ENCODE peak calls at places on chromosomes 4 and X, in four cellular contexts. One of them, this sample, is unnamed.

GRCh38 chr4:143420227-143420626 is 83.6 kb downstream of the GAB1 start:
- DNase-seq in K562: no peak
- DNase-seq in HepG2: no peak
- DNase-seq in GM12878: no peak
- DNase-seq in this sample: no peak

GRCh38 chrX:154749856-154750255 is 1.0 kb downstream of the GAB3 start:
- DNase-seq in GM12878: no peak
- DNase-seq in HepG2: no peak
- DNase-seq in K562: no peak
- DNase-seq in this sample: no peak

GRCh38 chrX:46686003-46686645 is 72.8 kb downstream of the SLC9A7 start:
- DNase-seq in K562: peak
- DNase-seq in GM12878: no peak
- DNase-seq in HepG2: peak
- DNase-seq in this sample: peak

GRCh38 chrX:134774190-134775048 is 116.1 kb upstream of the PLAC1 start:
- DNase-seq in GM12878: no peak
- DNase-seq in HepG2: no peak
- DNase-seq in K562: no peak
- DNase-seq in this sample: no peak

GRCh38 chr4:126172126-126172525 is 857.4 kb downstream of the FAT4 start:
- DNase-seq in K562: no peak
- DNase-seq in GM12878: peak
- DNase-seq in HepG2: no peak
- DNase-seq in this sample: no peak

GRCh38 chr4:35151816-35152572 is 1092.3 kb downstream of the ARAP2 start:
- DNase-seq in K562: peak
- DNase-seq in GM12878: no peak
- DNase-seq in HepG2: peak
- DNase-seq in this sample: peak

GRCh38 chr4:56134272-56134671 is 185.5 kb downstream of the CEP135 start:
- DNase-seq in K562: no peak
- DNase-seq in HepG2: peak
- DNase-seq in GM12878: no peak
- DNase-seq in this sample: peak

GRCh38 chr4:39713691-39714090 is 15.8 kb downstream of the UBE2K start:
- DNase-seq in GM12878: no peak
- DNase-seq in K562: no peak
- DNase-seq in HepG2: no peak
- DNase-seq in this sample: no peak

GRCh38 chr4:187618701-187619278 is 376.8 kb upstream of the ZFP42 start:
- DNase-seq in K562: no peak
- DNase-seq in HepG2: no peak
- DNase-seq in GM12878: no peak
- DNase-seq in this sample: no peak

GRCh38 chr4:151409470-151410313 is 716 bp downstream of the FHIP1A start:
- DNase-seq in GM12878: no peak
- DNase-seq in HepG2: peak
- DNase-seq in K562: peak
- DNase-seq in this sample: peak

GRCh38 chr4:86558799-86559198 is 35.3 kb upstream of the PTPN13 start:
- DNase-seq in K562: no peak
- DNase-seq in HepG2: no peak
- DNase-seq in GM12878: no peak
- DNase-seq in this sample: no peak

GRCh38 chr4:108794136-108794535 is 31.3 kb upstream of the ETNPPL start:
- DNase-seq in K562: no peak
- DNase-seq in GM12878: no peak
- DNase-seq in HepG2: no peak
- DNase-seq in this sample: no peak

GRCh38 chr4:180057198-180057821 is 2185.9 kb upstream of the TENM3 start:
- DNase-seq in K562: no peak
- DNase-seq in HepG2: no peak
- DNase-seq in GM12878: no peak
- DNase-seq in this sample: peak

GRCh38 chr4:142282870-142283431 is 563.1 kb downstream of the INPP4B start:
- DNase-seq in HepG2: no peak
- DNase-seq in K562: no peak
- DNase-seq in GM12878: no peak
- DNase-seq in this sample: peak

GRCh38 chrX:150364347-150365050 is 1.4 kb downstream of the MAMLD1 start:
- DNase-seq in GM12878: no peak
- DNase-seq in K562: no peak
- DNase-seq in HepG2: no peak
- DNase-seq in this sample: peak

GRCh38 chr4:139853309-139853708 is 187.7 kb downstream of the MGST2 start:
- DNase-seq in GM12878: no peak
- DNase-seq in K562: no peak
- DNase-seq in HepG2: no peak
- DNase-seq in this sample: peak

GRCh38 chrX:19566359-19567141 is 51.2 kb upstream of the MAP3K15 start:
- DNase-seq in K562: no peak
- DNase-seq in HepG2: peak
- DNase-seq in GM12878: peak
- DNase-seq in this sample: peak

GRCh38 chr4:103478729-103479128 is 241.1 kb downstream of the TACR3 start:
- DNase-seq in GM12878: no peak
- DNase-seq in HepG2: no peak
- DNase-seq in K562: no peak
- DNase-seq in this sample: no peak

GRCh38 chr4:71206763-71207162 is 132.1 kb upstream of the SLC4A4 start:
- DNase-seq in K562: no peak
- DNase-seq in GM12878: no peak
- DNase-seq in HepG2: no peak
- DNase-seq in this sample: no peak

GRCh38 chr4:80361329-80361900 is 25.9 kb downstream of the CFAP299 start:
- DNase-seq in K562: no peak
- DNase-seq in HepG2: peak
- DNase-seq in GM12878: no peak
- DNase-seq in this sample: peak

GRCh38 chr4:180967936-180968335 is 1275.3 kb upstream of the TENM3 start:
- DNase-seq in HepG2: no peak
- DNase-seq in K562: no peak
- DNase-seq in GM12878: no peak
- DNase-seq in this sample: no peak

GRCh38 chrX:134626434-134626833 is 31.8 kb downstream of the PLAC1 start:
- DNase-seq in GM12878: no peak
- DNase-seq in K562: no peak
- DNase-seq in HepG2: no peak
- DNase-seq in this sample: no peak

GRCh38 chr4:84579410-84579791 is 3.5 kb upstream of the CDS1 start:
- DNase-seq in GM12878: no peak
- DNase-seq in K562: no peak
- DNase-seq in HepG2: no peak
- DNase-seq in this sample: peak

GRCh38 chr4:186723207-186724047 is at the start of gene FAT1:
- DNase-seq in HepG2: peak
- DNase-seq in K562: peak
- DNase-seq in GM12878: no peak
- DNase-seq in this sample: peak

GRCh38 chr4:8830611-8831200 is 40.9 kb downstream of the HMX1 start:
- DNase-seq in K562: no peak
- DNase-seq in HepG2: no peak
- DNase-seq in GM12878: no peak
- DNase-seq in this sample: no peak

GRCh38 chr4:169620846-169621228 is 459 bp downstream of the CLCN3 start:
- DNase-seq in K562: no peak
- DNase-seq in HepG2: peak
- DNase-seq in GM12878: no peak
- DNase-seq in this sample: peak

GRCh38 chr4:128159967-128160366 is 98.9 kb downstream of the LARP1B start:
- DNase-seq in HepG2: no peak
- DNase-seq in GM12878: no peak
- DNase-seq in K562: no peak
- DNase-seq in this sample: no peak

GRCh38 chr4:154868423-154869194 is 87.5 kb downstream of the RBM46 start:
- DNase-seq in HepG2: no peak
- DNase-seq in GM12878: no peak
- DNase-seq in K562: no peak
- DNase-seq in this sample: peak

GRCh38 chrX:100625985-100626491 is 10.6 kb downstream of the TSPAN6 start:
- DNase-seq in HepG2: no peak
- DNase-seq in K562: no peak
- DNase-seq in GM12878: peak
- DNase-seq in this sample: no peak

GRCh38 chr4:111466821-111467605 is 678.2 kb upstream of the FAM241A start:
- DNase-seq in HepG2: no peak
- DNase-seq in GM12878: no peak
- DNase-seq in K562: no peak
- DNase-seq in this sample: no peak

GRCh38 chr4:155509619-155510018 is 132.9 kb upstream of the MAP9 start:
- DNase-seq in GM12878: no peak
- DNase-seq in K562: no peak
- DNase-seq in HepG2: no peak
- DNase-seq in this sample: no peak

GRCh38 chr4:128863314-128864075 is 54.0 kb downstream of the JADE1 start:
- DNase-seq in GM12878: no peak
- DNase-seq in K562: peak
- DNase-seq in HepG2: peak
- DNase-seq in this sample: peak

DNA sequence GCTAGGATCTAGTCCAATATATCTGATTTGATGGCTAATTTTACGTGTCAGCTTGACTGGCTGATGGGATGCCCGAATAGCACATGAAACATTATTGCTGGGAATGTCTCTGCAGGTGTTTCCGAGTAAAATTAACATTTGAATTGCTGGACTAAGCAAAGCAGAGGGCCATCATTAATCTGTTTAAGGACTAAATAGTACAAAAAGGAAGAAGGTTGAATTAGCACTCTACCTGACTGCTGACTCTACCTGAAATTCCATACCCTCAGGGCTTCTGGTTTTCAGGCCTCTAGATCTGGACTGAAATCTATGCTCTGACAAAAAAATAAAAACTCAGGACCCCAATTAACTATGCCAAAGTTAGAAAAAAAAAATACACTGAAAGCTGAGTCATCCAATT is 1021.9 kb downstream of the FAM133A start:
- DNase-seq in K562: no peak
- DNase-seq in GM12878: no peak
- DNase-seq in HepG2: no peak
- DNase-seq in this sample: peak
- TF ChIP-seq REST in K562: no peak
- TF ChIP-seq REST in GM12878: no peak
- TF ChIP-seq REST in HepG2: no peak
- TF ChIP-seq REST in this sample: no peak

GRCh38 chr4:153034681-153035080 is 98.6 kb downstream of the FHDC1 start:
- DNase-seq in GM12878: no peak
- DNase-seq in HepG2: no peak
- DNase-seq in K562: no peak
- DNase-seq in this sample: no peak

GRCh38 chr4:153039542-153040185 is 103.5 kb downstream of the FHDC1 start:
- DNase-seq in GM12878: no peak
- DNase-seq in HepG2: peak
- DNase-seq in K562: no peak
- DNase-seq in this sample: no peak

GRCh38 chr4:153040677-153041076 is 104.6 kb downstream of the FHDC1 start:
- DNase-seq in GM12878: no peak
- DNase-seq in K562: no peak
- DNase-seq in HepG2: no peak
- DNase-seq in this sample: no peak

GRCh38 chr4:153036931-153037330 is 100.8 kb downstream of the FHDC1 start:
- DNase-seq in GM12878: no peak
- DNase-seq in K562: no peak
- DNase-seq in HepG2: no peak
- DNase-seq in this sample: no peak

DNA sequence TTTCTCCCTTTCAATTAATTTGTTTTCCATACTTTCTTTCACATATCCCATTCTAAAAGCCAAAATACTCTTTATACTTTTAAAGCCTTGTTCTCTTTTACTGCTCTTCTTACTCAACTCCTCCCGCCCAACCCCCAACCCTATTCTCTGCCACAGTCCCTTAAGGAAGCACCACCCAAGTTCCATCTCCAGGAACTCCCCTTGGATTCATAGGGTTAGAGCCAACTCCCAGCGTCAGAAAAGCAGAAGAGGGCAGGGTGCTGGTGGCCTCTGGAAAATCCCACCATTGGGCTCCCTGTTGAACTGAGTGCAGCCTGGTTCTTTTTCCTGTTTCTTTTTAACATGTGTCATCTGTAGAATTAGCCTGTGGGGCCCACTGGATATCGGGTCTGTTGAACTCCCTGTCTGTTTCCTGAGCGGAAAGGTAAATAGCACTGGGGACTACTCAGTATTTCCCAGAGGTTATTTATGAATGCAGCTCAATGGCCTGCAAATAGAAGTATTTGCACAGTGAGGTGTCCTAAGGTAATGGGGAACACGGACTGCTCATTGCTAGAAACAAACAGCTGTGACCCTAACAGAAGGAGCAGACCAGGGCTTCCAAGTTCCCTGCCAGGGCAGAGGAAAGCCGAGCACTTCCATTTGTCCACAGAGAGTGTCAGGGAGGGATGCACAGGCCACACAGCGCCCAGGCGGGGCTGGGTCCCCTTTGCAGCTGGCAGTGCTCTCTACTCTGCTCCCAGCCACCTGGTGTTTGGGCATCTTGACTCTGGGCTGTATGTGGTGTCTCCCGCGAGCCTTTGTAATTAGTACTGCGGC is 102.6 kb downstream of the FHDC1 start:
- DNase-seq in GM12878: no peak
- DNase-seq in HepG2: peak
- DNase-seq in K562: no peak
- DNase-seq in this sample: peak
- TF ChIP-seq JUNB in GM12878: no peak
- TF ChIP-seq JUNB in HepG2: no peak
- TF ChIP-seq JUNB in K562: no peak
- TF ChIP-seq JUNB in this sample: no peak

DNA sequence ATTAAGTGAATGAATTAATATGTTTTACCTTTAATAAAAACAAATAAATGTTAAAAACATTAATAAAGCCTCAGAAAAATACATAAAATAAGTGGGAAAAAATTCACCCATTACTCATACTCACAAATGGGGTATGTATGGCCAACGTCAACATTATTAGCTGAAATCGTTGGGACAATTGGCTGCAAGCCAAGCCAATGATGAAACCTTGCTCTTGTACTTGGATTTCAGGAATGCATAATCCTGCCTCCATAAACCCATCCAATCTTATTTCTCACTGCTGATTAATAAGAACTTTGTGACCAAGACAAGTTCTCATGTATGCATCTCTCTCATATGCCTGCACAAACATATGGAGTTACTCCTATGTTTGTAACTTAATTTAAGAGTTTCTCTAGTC is 35.3 kb upstream of the ADAMTS3 start:
- DNase-seq in K562: no peak
- DNase-seq in HepG2: no peak
- DNase-seq in GM12878: no peak
- DNase-seq in this sample: no peak
- TF ChIP-seq CREB1 in K562: no peak
- TF ChIP-seq CREB1 in HepG2: no peak
- TF ChIP-seq CREB1 in GM12878: no peak
- TF ChIP-seq CREB1 in this sample: no peak

GRCh38 chr4:146975535-146975934 is 29.9 kb upstream of the TTC29 start:
- DNase-seq in K562: no peak
- DNase-seq in HepG2: no peak
- DNase-seq in GM12878: no peak
- DNase-seq in this sample: no peak

GRCh38 chr4:146976145-146976544 is 30.5 kb upstream of the TTC29 start:
- DNase-seq in GM12878: no peak
- DNase-seq in HepG2: no peak
- DNase-seq in K562: no peak
- DNase-seq in this sample: no peak

GRCh38 chr4:146969126-146969525 is 23.5 kb upstream of the TTC29 start:
- DNase-seq in GM12878: no peak
- DNase-seq in HepG2: no peak
- DNase-seq in K562: no peak
- DNase-seq in this sample: no peak

GRCh38 chr4:146972036-146972435 is 26.4 kb upstream of the TTC29 start:
- DNase-seq in GM12878: no peak
- DNase-seq in K562: no peak
- DNase-seq in HepG2: no peak
- DNase-seq in this sample: no peak
- TF ChIP-seq REST in GM12878: no peak
- TF ChIP-seq REST in K562: no peak
- TF ChIP-seq REST in HepG2: no peak
- TF ChIP-seq REST in this sample: no peak